ENCODE peak calls at places on chromosome 1, in four cellular contexts. N is activated B cell treated with CpG ODN at 0.5 μM for 24 hours, U is Calu3, H is lung. K is an unnamed sample.

GRCh38 chr1:187264995-187265602 is 436.4 kb downstream of the PLA2G4A start:
- DNase-seq in N (no peak), U (peak; percentile 70), H (no peak), K (no peak)

GRCh38 chr1:26159113-26160039 is 497 bp downstream of the FAM110D start:
- DNase-seq in N (no peak), U (no peak), H (no peak), K (no peak)

GRCh38 chr1:36108314-36108713 is 16.7 kb downstream of the COL8A2 start:
- DNase-seq in N (no peak), U (no peak), H (no peak), K (no peak)

GRCh38 chr1:109476825-109477224 is 6.9 kb upstream of the ATXN7L2 start:
- DNase-seq in N (no peak), U (no peak), H (no peak), K (no peak)

GRCh38 chr1:201385299-201385891 is 7.9 kb upstream of the TNNT2 start:
- DNase-seq in N (no peak), U (peak; percentile 93), H (peak; percentile 66), K (peak; percentile 65)

GRCh38 chr1:60280256-60280655 is 206.7 kb upstream of the C1orf87 start:
- DNase-seq in N (no peak), U (no peak), H (no peak), K (no peak)

GRCh38 chr1:56284933-56285332 is 294.4 kb downstream of the PLPP3 start:
- DNase-seq in N (no peak), U (peak; percentile 71), H (no peak), K (no peak)

GRCh38 chr1:7879228-7879627 is 26.4 kb upstream of the UTS2 start:
- DNase-seq in N (no peak), U (no peak), H (no peak), K (no peak)

GRCh38 chr1:82838066-82838465 is 1037.3 kb downstream of the ADGRL2 start:
- DNase-seq in N (no peak), U (no peak), H (no peak), K (no peak)

K was measured in ureter.